ENCODE peak calls at places on chromosomes 7 and 10, in four cellular contexts. S is HepG2, N is K562, K is H1. G is an unnamed sample.

GRCh38 chr10:60238408-60239100 is 151.1 kb downstream of the ANK3 start:
- DNase-seq in N (no peak), K (peak), S (no peak), G (peak)

GRCh38 chr10:16519908-16520861 is 1.5 kb downstream of the C1QL3 start:
- DNase-seq in N (no peak), S (no peak), K (no peak), G (no peak)

GRCh38 chr7:37694208-37695080 is 10.9 kb downstream of the GPR141 start:
- DNase-seq in S (no peak), K (no peak), N (no peak), G (no peak)

GRCh38 chr7:113404245-113404644 is 285.9 kb upstream of the SMIM30 start:
- DNase-seq in K (peak), S (peak), N (peak), G (peak)

GRCh38 chr10:132482090-132482489 is 55.5 kb upstream of the INPP5A start:
- DNase-seq in K (no peak), N (no peak), S (peak), G (no peak)

GRCh38 chr10:3217301-3217700 is 44.7 kb upstream of the PITRM1 start:
- DNase-seq in S (no peak), N (no peak), K (no peak), G (no peak)

GRCh38 chr10:30036341-30036740 is 23.0 kb downstream of the JCAD start:
- DNase-seq in N (no peak), K (no peak), S (no peak), G (no peak)

GRCh38 chr10:44962870-44963738 is 3.5 kb downstream of the RASSF4 start:
- DNase-seq in S (peak), N (no peak), K (no peak), G (no peak)

GRCh38 chr7:141646826-141647480 is 55.0 kb downstream of the DENND11 start:
- DNase-seq in N (no peak), S (no peak), K (no peak), G (no peak)

GRCh38 chr7:41987-42386 is 150.4 kb upstream of the FAM20C start:
- DNase-seq in N (no peak), S (no peak), K (no peak), G (no peak)

GRCh38 chr7:127900735-127901685 is 130.2 kb downstream of the LRRC4 start:
- DNase-seq in S (no peak), K (no peak), N (no peak), G (no peak)

GRCh38 chr7:33979807-33980355 is 74.5 kb downstream of the BMPER start:
- DNase-seq in N (no peak), K (no peak), S (peak), G (peak)

GRCh38 chr7:128427289-128427891 is 17.6 kb upstream of the IMPDH1 start:
- DNase-seq in K (no peak), S (peak), N (peak), G (no peak)

GRCh38 chr10:106652279-106652678 is 512.2 kb downstream of the SORCS1 start:
- DNase-seq in N (no peak), S (no peak), K (no peak), G (no peak)

GRCh38 chr7:75611557-75612178 is 119.5 kb downstream of the SPDYE5 start:
- DNase-seq in S (peak), K (no peak), N (no peak), G (no peak)

GRCh38 chr7:135979674-135980660 is 2.8 kb upstream of the MTPN start:
- DNase-seq in S (no peak), K (no peak), N (no peak), G (no peak)

GRCh38 chr10:127943336-127943910 is 36.5 kb downstream of the PTPRE start:
- DNase-seq in S (no peak), K (no peak), N (no peak), G (no peak)

GRCh38 chr7:47610506-47611044 is 28.7 kb upstream of the TNS3 start:
- DNase-seq in S (peak), N (no peak), K (no peak), G (peak)

GRCh38 chr7:47614450-47614849 is 32.5 kb upstream of the TNS3 start:
- DNase-seq in S (no peak), K (no peak), N (no peak), G (no peak)

GRCh38 chr7:47606176-47606575 is 24.3 kb upstream of the TNS3 start:
- DNase-seq in N (no peak), K (no peak), S (no peak), G (no peak)

GRCh38 chr7:47611045-47611511 is 29.2 kb upstream of the TNS3 start:
- DNase-seq in N (no peak), S (peak), K (no peak), G (peak)

GRCh38 chr7:47609803-47610452 is 28.0 kb upstream of the TNS3 start:
- DNase-seq in K (no peak), N (no peak), S (no peak), G (peak)
- TF ChIP-seq PHF8 in K (no peak), N (no peak), S (no peak), G (no peak)

DNA sequence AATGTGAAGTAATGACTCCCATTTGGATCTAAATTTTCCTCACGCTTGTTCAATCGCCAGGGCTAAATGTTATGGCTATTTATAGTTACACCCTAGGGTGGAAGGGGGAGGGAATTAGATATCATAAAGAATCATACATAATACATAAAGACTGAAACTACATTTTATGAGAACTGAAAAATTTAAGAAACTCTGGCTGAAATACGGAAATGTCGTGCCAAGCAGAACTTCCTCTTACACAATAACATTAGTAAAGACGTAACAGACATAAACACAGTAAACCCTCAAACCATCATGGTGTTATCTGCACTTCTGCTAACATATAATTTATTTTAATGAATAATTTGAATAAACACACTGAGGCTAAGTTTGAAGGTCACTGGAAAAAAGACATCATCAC is 327.4 kb upstream of the PHF14 start:
- DNase-seq in K (no peak), S (no peak), N (no peak), G (no peak)
- TF ChIP-seq PHF8 in K (no peak), S (no peak), N (no peak), G (no peak)

DNA sequence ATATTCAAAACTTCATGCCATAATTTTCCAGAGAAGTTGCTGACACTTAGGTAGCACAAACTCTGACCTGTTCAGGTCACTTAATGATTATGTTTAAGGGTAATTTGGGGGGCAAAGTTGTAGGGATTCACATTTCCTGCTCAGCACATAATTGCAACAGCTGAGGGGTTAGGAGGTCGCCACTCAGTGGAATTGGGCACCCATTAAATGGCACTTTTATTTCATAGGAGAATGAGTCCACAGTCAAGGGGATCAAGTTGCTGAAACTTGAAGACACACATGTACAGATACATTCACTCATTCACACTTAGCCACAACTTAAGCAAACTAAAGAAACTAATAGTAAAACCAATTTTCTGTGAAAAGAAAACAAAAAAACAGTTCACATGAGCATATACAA is 1.5 kb downstream of the PCDH15 start:
- DNase-seq in S (no peak), N (no peak), K (no peak), G (no peak)
- TF ChIP-seq PHF8 in S (no peak), N (no peak), K (no peak), G (no peak)

DNA sequence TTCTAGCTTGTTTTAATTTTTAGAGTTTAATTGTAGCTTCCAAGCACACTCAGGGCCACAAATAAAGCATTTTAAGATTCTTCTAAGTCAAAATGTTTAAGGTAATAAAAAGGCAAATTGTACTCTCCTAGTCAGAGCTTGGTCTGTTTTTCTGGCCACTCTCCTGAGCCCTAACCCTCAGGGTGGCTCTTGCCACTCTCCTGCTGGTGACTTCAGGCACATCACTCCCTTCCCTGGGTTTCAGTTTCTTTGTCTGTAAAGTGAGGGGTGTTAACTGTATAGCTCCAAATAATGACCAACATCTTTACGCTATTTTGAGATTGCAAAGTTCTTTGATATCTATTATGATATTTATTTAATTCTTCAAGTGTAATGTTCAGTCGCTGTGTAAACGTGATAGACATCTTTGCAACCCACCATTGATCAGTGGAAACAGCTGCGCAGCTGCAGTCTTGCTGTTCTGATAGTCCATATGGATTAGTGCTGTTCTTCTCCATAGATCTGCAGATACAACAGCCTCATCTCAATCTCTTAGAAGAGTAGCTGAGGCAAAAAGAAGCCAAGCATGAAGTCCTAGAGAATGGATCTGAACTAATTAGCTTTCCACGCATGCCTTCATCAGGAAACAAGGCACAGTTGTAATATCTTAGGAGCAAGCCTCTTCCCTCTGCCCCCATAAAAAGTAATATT is 189.9 kb downstream of the PLPP4 start:
- DNase-seq in N (no peak), K (no peak), S (no peak), G (no peak)
- TF ChIP-seq PHF8 in N (no peak), K (no peak), S (no peak), G (no peak)